ENCODE peak calls at places on chromosome 12, in seven cellular contexts. One of them, this sample, is unnamed.

GRCh38 chr12:113424915-113425823 is 3.0 kb downstream of the SDSL start:
- DNase-seq in HepG2: peak; percentile 16
- DNase-seq in H1: peak; percentile 94
- DNase-seq in K562: peak; percentile 69
- DNase-seq in SK-N-SH: peak; percentile 78
- DNase-seq in Panc1: no peak
- DNase-seq in HCT116: no peak
- DNase-seq in this sample: no peak

GRCh38 chr12:89064780-89065179 is 287.5 kb downstream of the DUSP6 start:
- DNase-seq in H1: no peak
- DNase-seq in SK-N-SH: no peak
- DNase-seq in HCT116: peak; percentile 84
- DNase-seq in Panc1: no peak
- DNase-seq in K562: no peak
- DNase-seq in HepG2: no peak
- DNase-seq in this sample: no peak

GRCh38 chr12:14723763-14724162 is 27.4 kb upstream of the GUCY2C start:
- DNase-seq in HepG2: peak; percentile 54
- DNase-seq in Panc1: no peak
- DNase-seq in HCT116: peak; percentile 28
- DNase-seq in H1: no peak
- DNase-seq in SK-N-SH: peak; percentile 47
- DNase-seq in K562: peak; percentile 5
- DNase-seq in this sample: peak; percentile 37

GRCh38 chr12:51788876-51789275 is 59.6 kb downstream of the FIGNL2 start:
- DNase-seq in HepG2: no peak
- DNase-seq in SK-N-SH: no peak
- DNase-seq in K562: no peak
- DNase-seq in H1: no peak
- DNase-seq in Panc1: no peak
- DNase-seq in HCT116: no peak
- DNase-seq in this sample: no peak

GRCh38 chr12:104138747-104139186 is 757 bp upstream of the NFYB start:
- DNase-seq in Panc1: no peak
- DNase-seq in SK-N-SH: no peak
- DNase-seq in HCT116: no peak
- DNase-seq in HepG2: no peak
- DNase-seq in H1: no peak
- DNase-seq in K562: no peak
- DNase-seq in this sample: no peak

GRCh38 chr12:69329669-69330428 is 18.3 kb upstream of the LYZ start:
- DNase-seq in H1: no peak
- DNase-seq in Panc1: no peak
- DNase-seq in HCT116: no peak
- DNase-seq in HepG2: peak; percentile 71
- DNase-seq in SK-N-SH: no peak
- DNase-seq in K562: no peak
- DNase-seq in this sample: no peak

GRCh38 chr12:118064608-118065007 is 3.6 kb upstream of the WSB2 start:
- DNase-seq in HepG2: no peak
- DNase-seq in SK-N-SH: peak; percentile 52
- DNase-seq in Panc1: no peak
- DNase-seq in K562: peak; percentile 35
- DNase-seq in HCT116: no peak
- DNase-seq in H1: no peak
- DNase-seq in this sample: no peak

GRCh38 chr12:117872521-117873169 is 96.1 kb downstream of the KSR2 start:
- DNase-seq in K562: no peak
- DNase-seq in SK-N-SH: no peak
- DNase-seq in Panc1: no peak
- DNase-seq in HepG2: no peak
- DNase-seq in HCT116: no peak
- DNase-seq in H1: no peak
- DNase-seq in this sample: no peak

GRCh38 chr12:118853634-118854033 is 127.7 kb upstream of the SRRM4 start:
- DNase-seq in K562: no peak
- DNase-seq in HepG2: no peak
- DNase-seq in HCT116: no peak
- DNase-seq in Panc1: no peak
- DNase-seq in H1: peak; percentile 50
- DNase-seq in SK-N-SH: no peak
- DNase-seq in this sample: no peak

DNA sequence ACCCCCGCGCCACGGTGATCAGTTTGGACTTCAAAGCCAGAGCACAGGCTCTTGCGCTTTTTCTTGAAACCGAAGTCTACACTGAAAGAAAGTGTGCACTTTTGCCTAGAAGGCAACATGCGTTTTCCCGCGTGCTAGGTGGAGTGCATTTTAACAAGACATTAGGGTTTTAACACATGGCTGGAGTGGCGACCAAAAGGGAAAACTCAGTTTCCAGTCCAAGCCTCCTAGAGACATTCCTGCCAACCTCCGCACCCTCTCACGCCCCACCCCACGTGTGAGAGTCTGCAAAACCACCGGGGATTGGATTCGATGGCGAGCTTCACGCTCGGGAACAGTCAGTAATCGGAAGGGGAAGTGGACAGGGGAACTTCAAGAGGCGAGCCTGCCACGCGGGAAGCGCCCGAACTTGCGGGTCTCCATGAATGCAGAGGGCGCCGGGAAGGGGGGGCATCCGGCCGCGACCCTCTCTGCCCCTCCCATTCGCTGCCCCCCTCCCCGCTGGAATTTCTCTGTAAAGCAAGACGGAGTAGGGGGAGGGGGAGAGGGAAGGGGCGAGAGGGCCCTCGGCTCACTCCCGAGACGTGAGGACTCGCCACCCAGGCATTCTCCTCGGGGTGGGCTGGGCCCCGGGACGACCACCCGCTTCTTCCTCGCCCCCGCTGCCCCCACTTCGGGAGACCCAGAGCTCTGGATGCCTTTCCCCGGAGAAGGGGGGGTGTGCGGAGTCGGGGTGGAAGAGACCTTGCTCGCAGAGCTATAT is 2.7 kb upstream of the CCND2 start:
- DNase-seq in K562: peak; percentile 24
- DNase-seq in HepG2: no peak
- DNase-seq in H1: peak; percentile 83
- DNase-seq in HCT116: no peak
- DNase-seq in SK-N-SH: peak; percentile 38
- DNase-seq in Panc1: no peak
- DNase-seq in this sample: no peak
- TF ChIP-seq SIN3A in K562: no peak
- TF ChIP-seq SIN3A in HepG2: no peak
- TF ChIP-seq SIN3A in H1: no peak
- TF ChIP-seq SIN3A in HCT116: no peak
- TF ChIP-seq SIN3A in SK-N-SH: no peak
- TF ChIP-seq SIN3A in Panc1: no peak
- TF ChIP-seq SIN3A in this sample: no peak

GRCh38 chr12:12541782-12542181 is 20.9 kb downstream of the DUSP16 start:
- DNase-seq in Panc1: no peak
- DNase-seq in HepG2: no peak
- DNase-seq in SK-N-SH: no peak
- DNase-seq in H1: no peak
- DNase-seq in K562: no peak
- DNase-seq in HCT116: no peak
- DNase-seq in this sample: no peak

GRCh38 chr12:12540261-12541013 is 22.2 kb downstream of the DUSP16 start:
- DNase-seq in K562: no peak
- DNase-seq in HepG2: no peak
- DNase-seq in Panc1: no peak
- DNase-seq in H1: no peak
- DNase-seq in SK-N-SH: no peak
- DNase-seq in HCT116: no peak
- DNase-seq in this sample: no peak

GRCh38 chr12:12538535-12538934 is 24.1 kb downstream of the DUSP16 start:
- DNase-seq in K562: no peak
- DNase-seq in H1: no peak
- DNase-seq in SK-N-SH: no peak
- DNase-seq in Panc1: no peak
- DNase-seq in HepG2: no peak
- DNase-seq in HCT116: no peak
- DNase-seq in this sample: no peak

GRCh38 chr12:12537421-12537820 is 25.2 kb downstream of the DUSP16 start:
- DNase-seq in HepG2: no peak
- DNase-seq in SK-N-SH: no peak
- DNase-seq in Panc1: no peak
- DNase-seq in H1: no peak
- DNase-seq in HCT116: no peak
- DNase-seq in K562: no peak
- DNase-seq in this sample: no peak

DNA sequence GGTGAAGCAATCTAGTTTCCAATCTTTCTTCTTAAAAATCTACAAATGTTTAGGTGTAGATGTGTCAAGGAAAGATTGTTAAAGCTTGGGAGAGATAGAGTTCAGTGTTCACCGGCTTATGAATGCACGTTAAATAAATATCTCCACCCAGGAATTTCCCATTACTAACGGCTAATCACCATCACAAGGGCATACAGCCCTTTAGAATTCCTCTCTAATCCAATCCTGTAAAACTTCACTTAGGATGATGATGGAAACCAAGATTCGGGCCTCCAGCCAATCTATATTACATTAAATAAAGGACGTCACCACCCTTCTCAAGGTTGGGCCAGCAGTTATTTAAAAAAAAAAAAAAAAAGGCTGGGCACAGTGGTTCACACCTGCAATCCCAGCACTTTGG is 23.3 kb downstream of the DUSP16 start:
- DNase-seq in HepG2: no peak
- DNase-seq in SK-N-SH: no peak
- DNase-seq in K562: no peak
- DNase-seq in HCT116: no peak
- DNase-seq in H1: no peak
- DNase-seq in Panc1: no peak
- DNase-seq in this sample: no peak
- TF ChIP-seq SIN3A in HepG2: no peak
- TF ChIP-seq SIN3A in SK-N-SH: no peak
- TF ChIP-seq SIN3A in K562: no peak
- TF ChIP-seq SIN3A in HCT116: no peak
- TF ChIP-seq SIN3A in H1: no peak
- TF ChIP-seq SIN3A in Panc1: no peak
- TF ChIP-seq SIN3A in this sample: no peak

GRCh38 chr12:95116773-95117172 is 43.4 kb upstream of the NR2C1 start:
- DNase-seq in K562: no peak
- DNase-seq in HCT116: peak; percentile 82
- DNase-seq in H1: no peak
- DNase-seq in HepG2: no peak
- DNase-seq in SK-N-SH: no peak
- DNase-seq in Panc1: no peak
- DNase-seq in this sample: peak; percentile 16
- TF ChIP-seq SIN3A in K562: no peak
- TF ChIP-seq SIN3A in HCT116: peak; percentile 64
- TF ChIP-seq SIN3A in H1: no peak
- TF ChIP-seq SIN3A in HepG2: no peak
- TF ChIP-seq SIN3A in SK-N-SH: no peak
- TF ChIP-seq SIN3A in Panc1: no peak
- TF ChIP-seq SIN3A in this sample: no peak

DNA sequence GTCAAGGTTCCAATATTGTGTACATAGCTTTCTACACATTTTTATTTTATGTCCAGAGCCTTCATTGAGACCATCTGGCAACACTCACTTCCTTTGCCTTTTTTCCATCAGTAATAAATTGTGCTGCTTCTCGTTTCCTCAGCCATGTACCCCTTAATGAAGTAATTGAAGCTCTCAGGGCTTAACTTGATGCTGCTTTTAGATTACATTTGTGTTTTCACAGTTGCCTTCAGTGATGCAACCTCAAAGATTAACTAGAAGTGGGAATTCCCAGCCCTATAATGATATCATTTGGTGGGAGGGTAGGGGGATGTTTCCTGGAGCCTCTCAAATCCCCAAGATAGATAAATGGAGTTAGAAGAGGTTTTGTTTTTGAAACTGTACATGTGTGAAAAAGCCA is 80.2 kb upstream of the KRR1 start:
- DNase-seq in SK-N-SH: peak; percentile 14
- DNase-seq in HCT116: no peak
- DNase-seq in K562: no peak
- DNase-seq in HepG2: no peak
- DNase-seq in H1: no peak
- DNase-seq in Panc1: no peak
- DNase-seq in this sample: no peak
- TF ChIP-seq SIN3A in SK-N-SH: no peak
- TF ChIP-seq SIN3A in HCT116: no peak
- TF ChIP-seq SIN3A in K562: no peak
- TF ChIP-seq SIN3A in HepG2: no peak
- TF ChIP-seq SIN3A in H1: no peak
- TF ChIP-seq SIN3A in Panc1: no peak
- TF ChIP-seq SIN3A in this sample: no peak

GRCh38 chr12:75888398-75888797 is 143.2 kb downstream of the PHLDA1 start:
- DNase-seq in H1: no peak
- DNase-seq in HepG2: no peak
- DNase-seq in SK-N-SH: no peak
- DNase-seq in K562: no peak
- DNase-seq in HCT116: no peak
- DNase-seq in Panc1: no peak
- DNase-seq in this sample: no peak

GRCh38 chr12:75891072-75891471 is 140.5 kb downstream of the PHLDA1 start:
- DNase-seq in Panc1: no peak
- DNase-seq in HCT116: no peak
- DNase-seq in HepG2: no peak
- DNase-seq in H1: no peak
- DNase-seq in SK-N-SH: no peak
- DNase-seq in K562: no peak
- DNase-seq in this sample: no peak

GRCh38 chr12:75889214-75889613 is 142.4 kb downstream of the PHLDA1 start:
- DNase-seq in K562: no peak
- DNase-seq in Panc1: no peak
- DNase-seq in H1: no peak
- DNase-seq in HCT116: no peak
- DNase-seq in HepG2: no peak
- DNase-seq in SK-N-SH: no peak
- DNase-seq in this sample: no peak

GRCh38 chr12:75890660-75891059 is 140.9 kb downstream of the PHLDA1 start:
- DNase-seq in H1: no peak
- DNase-seq in HepG2: no peak
- DNase-seq in HCT116: no peak
- DNase-seq in K562: no peak
- DNase-seq in SK-N-SH: no peak
- DNase-seq in Panc1: no peak
- DNase-seq in this sample: no peak

GRCh38 chr12:75890141-75890540 is 141.4 kb downstream of the PHLDA1 start:
- DNase-seq in K562: no peak
- DNase-seq in HCT116: no peak
- DNase-seq in H1: no peak
- DNase-seq in SK-N-SH: no peak
- DNase-seq in HepG2: no peak
- DNase-seq in Panc1: no peak
- DNase-seq in this sample: no peak
- TF ChIP-seq SIN3A in K562: no peak
- TF ChIP-seq SIN3A in HCT116: no peak
- TF ChIP-seq SIN3A in H1: no peak
- TF ChIP-seq SIN3A in SK-N-SH: no peak
- TF ChIP-seq SIN3A in HepG2: no peak
- TF ChIP-seq SIN3A in Panc1: no peak
- TF ChIP-seq SIN3A in this sample: no peak

GRCh38 chr12:57016348-57016747 is at the start of gene TAC3:
- DNase-seq in HCT116: no peak
- DNase-seq in Panc1: no peak
- DNase-seq in SK-N-SH: peak; percentile 58
- DNase-seq in H1: no peak
- DNase-seq in K562: peak; percentile 79
- DNase-seq in HepG2: no peak
- DNase-seq in this sample: no peak
- TF ChIP-seq SIN3A in HCT116: no peak
- TF ChIP-seq SIN3A in Panc1: no peak
- TF ChIP-seq SIN3A in SK-N-SH: no peak
- TF ChIP-seq SIN3A in H1: no peak
- TF ChIP-seq SIN3A in K562: no peak
- TF ChIP-seq SIN3A in HepG2: no peak
- TF ChIP-seq SIN3A in this sample: no peak

This sample was measured in GM12878.